ENCODE peak calls at places on chromosomes 16 and 17, in ten cellular contexts. P is dorsolateral prefrontal cortex; Y is fibroblast of lung; G is upper lobe of right lung; U is neuronal stem cell; M is esophagus squamous epithelium; C is cardiac fibroblast; L is naive thymus-derived CD4-positive, alpha-beta T cell; K is fibroblast of pulmonary artery; J is fibroblast of villous mesenchyme. F is an unnamed sample.

GRCh38 chr17:76204277-76204676 is 36.0 kb downstream of the RNF157 start:
- DNase-seq in L (no peak), Y (peak), U (no peak), J (peak), G (no peak), C (peak), M (no peak), P (no peak), K (peak), F (no peak)

GRCh38 chr16:49884033-49884707 is 28.3 kb upstream of the ZNF423 start:
- DNase-seq in M (no peak), J (no peak), K (no peak), G (no peak), C (peak), P (no peak), U (no peak), Y (no peak), L (no peak), F (no peak)

GRCh38 chr16:47916266-47916665 is 239.5 kb downstream of the ABCC12 start:
- DNase-seq in G (no peak), C (no peak), L (no peak), M (no peak), Y (peak), K (peak), U (no peak), P (no peak), J (peak), F (no peak)

GRCh38 chr17:70604854-70605253 is 435.5 kb downstream of the KCNJ2 start:
- DNase-seq in Y (no peak), K (no peak), P (no peak), G (no peak), C (no peak), U (no peak), L (no peak), J (no peak), M (no peak), F (no peak)

GRCh38 chr16:82011199-82011641 is at the start of gene SDR42E1:
- DNase-seq in L (peak), K (no peak), C (no peak), G (peak), P (no peak), M (peak), Y (peak), J (no peak), U (no peak), F (peak)

GRCh38 chr16:89315271-89315670 is 97.8 kb downstream of the ZNF778 start:
- DNase-seq in Y (no peak), G (no peak), L (no peak), C (no peak), J (no peak), U (no peak), M (no peak), P (no peak), K (no peak), F (no peak)

GRCh38 chr17:6800422-6801027 is 24.5 kb downstream of the FBXO39 start:
- DNase-seq in J (no peak), C (no peak), K (no peak), Y (no peak), L (no peak), G (no peak), P (no peak), M (no peak), U (no peak), F (no peak)

GRCh38 chr16:21703156-21703555 is 39.4 kb downstream of the OTOA start:
- DNase-seq in C (no peak), G (no peak), J (no peak), Y (no peak), P (no peak), U (no peak), L (no peak), K (no peak), M (no peak), F (no peak)

GRCh38 chr17:21689604-21690003 is 2.7 kb upstream of the KCNJ18 start:
- DNase-seq in L (no peak), P (no peak), K (peak), M (no peak), U (no peak), C (peak), J (peak), G (no peak), Y (peak), F (no peak)

GRCh38 chr16:49763826-49764225 is 92.1 kb downstream of the ZNF423 start:
- DNase-seq in P (no peak), L (no peak), J (no peak), M (no peak), Y (no peak), G (no peak), U (no peak), C (peak), K (peak), F (no peak)

GRCh38 chr16:83393196-83393981 is 414.4 kb upstream of the HSBP1 start:
- DNase-seq in J (peak), L (no peak), K (peak), U (no peak), G (no peak), Y (no peak), M (no peak), C (peak), P (no peak), F (no peak)

GRCh38 chr17:34758747-34759146 is 179.4 kb downstream of the TMEM132E start:
- DNase-seq in K (no peak), M (no peak), J (no peak), G (no peak), C (no peak), P (no peak), U (no peak), Y (no peak), L (no peak), F (no peak)

GRCh38 chr17:72693956-72694355 is 398.5 kb downstream of the SLC39A11 start:
- DNase-seq in Y (no peak), K (no peak), G (no peak), U (no peak), P (no peak), J (no peak), L (no peak), C (no peak), M (no peak), F (no peak)

GRCh38 chr17:54177606-54178308 is 355.0 kb downstream of the KIF2B start:
- DNase-seq in Y (no peak), G (no peak), P (no peak), U (no peak), J (no peak), K (no peak), M (no peak), L (no peak), C (no peak), F (no peak)

GRCh38 chr16:89230210-89230609 is 12.7 kb downstream of the ZNF778 start:
- DNase-seq in U (no peak), J (no peak), G (no peak), M (no peak), Y (no peak), C (no peak), P (no peak), K (no peak), L (no peak), F (no peak)

GRCh38 chr16:85661131-85662035 is 27.4 kb downstream of the GINS2 start:
- DNase-seq in Y (no peak), J (no peak), M (no peak), K (no peak), L (no peak), C (no peak), U (no peak), P (peak), G (peak), F (no peak)

GRCh38 chr16:16028311-16028999 is 79.0 kb downstream of the ABCC1 start:
- DNase-seq in U (no peak), C (no peak), J (no peak), P (no peak), G (no peak), K (no peak), Y (no peak), L (no peak), M (no peak), F (no peak)

GRCh38 chr17:57256708-57257112 is 387 bp downstream of the MSI2 start:
- DNase-seq in Y (peak), K (peak), P (no peak), J (peak), M (no peak), L (no peak), U (no peak), G (peak), C (peak), F (peak)

GRCh38 chr17:77694391-77695363 is 263.8 kb upstream of the TNRC6C start:
- DNase-seq in K (no peak), P (no peak), L (no peak), G (peak), U (no peak), Y (no peak), J (no peak), M (no peak), C (no peak), F (no peak)

GRCh38 chr16:19716183-19716582 is 1.8 kb downstream of the KNOP1 start:
- DNase-seq in J (no peak), U (no peak), C (no peak), M (no peak), P (no peak), K (no peak), Y (no peak), L (no peak), G (no peak), F (no peak)

GRCh38 chr16:27402964-27403600 is 1.1 kb downstream of the IL21R start:
- DNase-seq in K (no peak), P (no peak), G (no peak), L (peak), J (no peak), C (no peak), M (no peak), U (no peak), Y (no peak), F (peak)

GRCh38 chr16:12539185-12539929 is 264.3 kb downstream of the CPPED1 start:
- DNase-seq in J (peak), G (no peak), Y (peak), K (no peak), U (no peak), C (peak), M (no peak), P (no peak), L (no peak), F (peak)

GRCh38 chr17:78032166-78032565 is 73.7 kb downstream of the TNRC6C start:
- DNase-seq in G (no peak), L (no peak), J (peak), U (no peak), M (no peak), Y (peak), P (no peak), C (peak), K (peak), F (no peak)

GRCh38 chr17:30534298-30534697 is 57.1 kb downstream of the GOSR1 start:
- DNase-seq in K (no peak), G (no peak), J (no peak), L (no peak), M (no peak), U (no peak), C (no peak), Y (no peak), P (no peak), F (no peak)

GRCh38 chr17:63274156-63274555 is 171.9 kb downstream of the CYB561 start:
- DNase-seq in Y (peak), G (no peak), M (no peak), L (no peak), C (peak), K (peak), U (no peak), J (peak), P (no peak), F (no peak)

GRCh38 chr16:61814716-61815347 is 221.4 kb downstream of the CDH8 start:
- DNase-seq in M (no peak), C (no peak), J (no peak), G (no peak), Y (no peak), L (no peak), K (no peak), U (no peak), P (no peak), F (no peak)

GRCh38 chr16:85436207-85436606 is 176.9 kb upstream of the GSE1 start:
- DNase-seq in L (no peak), K (no peak), P (no peak), Y (no peak), M (no peak), U (no peak), G (no peak), C (no peak), J (no peak), F (no peak)

GRCh38 chr17:57274162-57274561 is 17.8 kb downstream of the MSI2 start:
- DNase-seq in C (no peak), Y (no peak), P (no peak), M (no peak), U (no peak), J (no peak), G (no peak), L (no peak), K (no peak), F (no peak)

GRCh38 chr17:77884019-77884418 is 74.5 kb upstream of the TNRC6C start:
- DNase-seq in C (peak), P (peak), Y (no peak), U (peak), L (peak), M (no peak), G (no peak), J (no peak), K (peak), F (no peak)

GRCh38 chr16:11164482-11165270 is 91.3 kb downstream of the SOCS1 start:
- DNase-seq in K (no peak), C (no peak), J (no peak), G (no peak), M (no peak), U (peak), P (no peak), L (no peak), Y (no peak), F (no peak)

GRCh38 chr16:1154291-1154886 is 1.5 kb downstream of the CACNA1H start:
- DNase-seq in K (no peak), L (no peak), U (no peak), P (no peak), M (no peak), C (no peak), G (no peak), J (peak), Y (no peak), F (no peak)
- H3K4me3 ChIP-seq in K (no peak), L (no peak), U (peak), P (no peak), M (peak), C (no peak), G (peak), J (peak), Y (peak), F (no peak)

GRCh38 chr16:29743475-29743826 is 2.3 kb downstream of the C16orf54 start:
- DNase-seq in U (no peak), Y (no peak), P (no peak), K (no peak), C (no peak), J (no peak), G (no peak), M (no peak), L (no peak), F (no peak)

GRCh38 chr16:29744541-29745101 is 1.2 kb downstream of the C16orf54 start:
- DNase-seq in K (no peak), Y (no peak), L (peak), P (no peak), M (no peak), U (no peak), J (no peak), C (no peak), G (no peak), F (peak)

GRCh38 chr16:29745126-29745852 is 501 bp downstream of the C16orf54 start:
- DNase-seq in C (no peak), J (no peak), K (no peak), U (no peak), P (no peak), L (no peak), M (no peak), G (peak), Y (no peak), F (peak)

GRCh38 chr16:29742683-29743275 is 3.0 kb downstream of the C16orf54 start:
- DNase-seq in K (no peak), L (no peak), Y (no peak), P (no peak), M (no peak), J (no peak), C (no peak), U (no peak), G (no peak), F (no peak)

DNA sequence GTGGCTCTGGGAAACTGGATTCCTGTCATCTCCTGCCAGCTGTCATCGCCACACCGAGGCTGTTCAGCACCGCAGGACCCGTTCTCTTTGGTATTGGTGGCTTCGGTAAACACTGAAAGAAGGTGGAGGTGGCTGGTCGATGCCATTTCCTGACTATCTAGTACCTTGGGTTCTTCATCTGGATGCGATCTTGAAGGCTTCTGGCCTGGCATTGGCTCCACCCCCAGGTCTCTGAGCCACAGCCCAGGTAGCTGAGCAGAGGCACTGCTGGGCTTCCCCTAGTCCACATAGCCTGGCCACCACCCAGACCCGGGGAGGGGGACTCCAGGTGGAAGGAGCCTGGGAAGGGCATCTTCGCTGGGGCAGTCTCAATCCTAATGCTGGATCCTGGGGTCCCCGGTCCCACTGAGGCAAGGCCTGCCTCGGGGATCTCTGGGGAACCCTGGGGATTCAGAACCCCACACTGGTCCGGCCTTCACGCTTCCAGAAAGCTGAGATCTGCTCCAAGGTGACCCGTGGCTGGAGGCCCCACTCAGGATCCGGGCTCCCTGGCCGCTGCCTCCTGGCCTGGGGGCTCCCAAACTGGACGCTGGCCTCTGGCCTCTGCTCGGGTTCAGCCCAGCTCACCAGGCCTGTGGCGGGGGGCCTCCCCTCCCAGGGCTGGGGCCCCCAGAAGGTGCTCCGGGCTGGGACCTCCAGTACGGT is 1.8 kb downstream of the C16orf54 start:
- DNase-seq in Y (no peak), K (no peak), U (no peak), L (peak), M (no peak), C (no peak), J (no peak), G (no peak), P (no peak), F (no peak)
- H3K4me3 ChIP-seq in Y (no peak), K (no peak), U (no peak), L (peak), M (peak), C (no peak), J (no peak), G (peak), P (no peak), F (no peak)

GRCh38 chr16:4860727-4861342 is 13.6 kb downstream of the UBN1 start:
- DNase-seq in L (no peak), M (no peak), G (no peak), Y (no peak), J (no peak), K (no peak), U (no peak), P (no peak), C (no peak), F (no peak)
- H3K4me3 ChIP-seq in L (no peak), M (no peak), G (no peak), Y (no peak), J (no peak), K (no peak), U (no peak), P (no peak), C (no peak), F (no peak)

DNA sequence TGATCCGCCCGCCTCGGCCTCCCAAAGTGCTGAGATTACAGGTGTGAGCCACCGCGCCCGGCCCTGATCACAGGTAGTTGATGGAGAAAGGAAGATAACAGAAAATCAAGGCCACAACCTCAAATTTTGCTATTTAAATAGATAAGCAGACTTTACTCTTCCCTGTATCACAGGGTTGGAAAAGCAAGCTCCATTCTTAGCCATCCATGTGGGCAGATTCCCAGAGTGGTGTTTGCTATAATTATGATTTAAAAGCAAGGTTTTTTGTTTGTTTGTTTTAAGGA is 44.4 kb downstream of the TUBD1 start:
- DNase-seq in M (no peak), U (no peak), C (no peak), J (no peak), K (no peak), Y (no peak), P (no peak), L (no peak), G (no peak), F (no peak)
- H3K4me3 ChIP-seq in M (no peak), U (no peak), C (no peak), J (no peak), K (no peak), Y (no peak), P (no peak), L (no peak), G (no peak), F (no peak)